ENCODE peak calls at places on chromosomes 6 and 20, in ten cellular contexts. N is left lung, W is transverse colon, A is fibroblast of pulmonary artery, H is WERI-Rb-1, Z is SK-N-SH, V is OCI-LY7, O is fibroblast of lung, M is mammary epithelial cell, J is left ventricle myocardium inferior. B is an unnamed sample.

GRCh38 chr6:133350928-133351327 is 109.8 kb downstream of the EYA4 start:
- DNase-seq in N (no peak), W (no peak), A (no peak), H (no peak), Z (no peak), V (no peak), O (no peak), M (no peak), J (no peak), B (no peak)

GRCh38 chr6:130625825-130626500 is 201.2 kb upstream of the SMLR1 start:
- DNase-seq in N (no peak), W (no peak), A (peak), H (no peak), Z (no peak), V (no peak), O (peak), M (no peak), J (no peak), B (peak)

GRCh38 chr6:32603888-32604287 is 14.2 kb upstream of the HLA-DRB1 start:
- DNase-seq in N (no peak), W (no peak), A (no peak), H (no peak), Z (no peak), V (no peak), O (no peak), M (no peak), J (no peak), B (no peak)

GRCh38 chr6:7243188-7243942 is 69.6 kb downstream of the SSR1 start:
- DNase-seq in N (no peak), W (peak), A (peak), H (peak), Z (peak), V (peak), O (peak), M (peak), J (no peak), B (peak)

GRCh38 chr6:148884461-148884860 is 137.6 kb downstream of the UST start:
- DNase-seq in N (no peak), W (no peak), A (no peak), H (no peak), Z (no peak), V (no peak), O (no peak), M (no peak), J (no peak), B (peak)

GRCh38 chr6:157853018-157853805 is 30.2 kb downstream of the SNX9 start:
- DNase-seq in N (no peak), W (no peak), A (peak), H (no peak), Z (no peak), V (no peak), O (no peak), M (no peak), J (no peak), B (no peak)

GRCh38 chr6:36028088-36028886 is 679 bp downstream of the MAPK14 start:
- DNase-seq in N (peak), W (peak), A (no peak), H (peak), Z (peak), V (peak), O (peak), M (peak), J (peak), B (peak)

GRCh38 chr6:170287371-170287876 is 3.5 kb downstream of the DLL1 start:
- DNase-seq in N (no peak), W (no peak), A (no peak), H (no peak), Z (no peak), V (no peak), O (no peak), M (no peak), J (no peak), B (no peak)

GRCh38 chr6:115643762-115644161 is 416.9 kb downstream of the FRK start:
- DNase-seq in N (no peak), W (no peak), A (peak), H (no peak), Z (no peak), V (no peak), O (peak), M (peak), J (no peak), B (no peak)

GRCh38 chr6:110355727-110356126 is 2.4 kb downstream of the METTL24 start:
- DNase-seq in N (no peak), W (no peak), A (no peak), H (no peak), Z (no peak), V (no peak), O (no peak), M (no peak), J (no peak), B (no peak)

GRCh38 chr6:31053873-31054272 is 43.6 kb downstream of the MUC22 start:
- DNase-seq in N (no peak), W (no peak), A (no peak), H (no peak), Z (no peak), V (no peak), O (no peak), M (no peak), J (peak), B (no peak)

GRCh38 chr6:111806561-111807497 is 66.4 kb downstream of the FYN start:
- DNase-seq in N (no peak), W (no peak), A (no peak), H (no peak), Z (no peak), V (no peak), O (no peak), M (peak), J (no peak), B (no peak)

GRCh38 chr6:195861-196360 is 96.4 kb upstream of the DUSP22 start:
- DNase-seq in N (no peak), W (no peak), A (peak), H (no peak), Z (no peak), V (no peak), O (peak), M (no peak), J (peak), B (no peak)

GRCh38 chr6:158086054-158086705 is 81.9 kb downstream of the SERAC1 start:
- DNase-seq in N (no peak), W (no peak), A (peak), H (no peak), Z (no peak), V (no peak), O (peak), M (no peak), J (no peak), B (peak)

GRCh38 chr20:19784511-19785172 is 26.6 kb downstream of the RIN2 start:
- DNase-seq in N (peak), W (peak), A (peak), H (peak), Z (peak), V (peak), O (peak), M (peak), J (peak), B (peak)

GRCh38 chr6:76671751-76672150 is 599.3 kb upstream of the IMPG1 start:
- DNase-seq in N (no peak), W (no peak), A (peak), H (no peak), Z (no peak), V (no peak), O (no peak), M (no peak), J (no peak), B (no peak)

GRCh38 chr20:31587545-31588389 is 17.3 kb upstream of the ID1 start:
- DNase-seq in N (peak), W (peak), A (peak), H (no peak), Z (peak), V (no peak), O (peak), M (peak), J (peak), B (no peak)

GRCh38 chr6:152070556-152070955 is 263.1 kb downstream of the ESR1 start:
- DNase-seq in N (no peak), W (no peak), A (no peak), H (no peak), Z (no peak), V (no peak), O (no peak), M (no peak), J (no peak), B (no peak)

GRCh38 chr20:38447251-38447661 is 12.1 kb upstream of the SNHG17 start:
- DNase-seq in N (no peak), W (peak), A (no peak), H (no peak), Z (peak), V (no peak), O (no peak), M (no peak), J (no peak), B (no peak)

GRCh38 chr20:48025061-48025515 is 239.8 kb upstream of the SULF2 start:
- DNase-seq in N (no peak), W (no peak), A (peak), H (peak), Z (peak), V (peak), O (peak), M (peak), J (no peak), B (peak)

GRCh38 chr20:18524646-18525045 is 16.9 kb downstream of the SEC23B start:
- DNase-seq in N (no peak), W (no peak), A (peak), H (no peak), Z (no peak), V (no peak), O (peak), M (peak), J (no peak), B (no peak)

GRCh38 chr6:150212745-150213144 is 69.9 kb downstream of the PPP1R14C start:
- DNase-seq in N (no peak), W (no peak), A (no peak), H (no peak), Z (no peak), V (peak), O (no peak), M (no peak), J (no peak), B (no peak)

GRCh38 chr6:32154514-32155161 is 697 bp downstream of the PPT2 start:
- DNase-seq in N (peak), W (peak), A (peak), H (peak), Z (peak), V (peak), O (peak), M (peak), J (peak), B (peak)

GRCh38 chr20:48697845-48698491 is 129.8 kb downstream of the PREX1 start:
- DNase-seq in N (peak), W (peak), A (peak), H (no peak), Z (peak), V (no peak), O (peak), M (peak), J (peak), B (no peak)

GRCh38 chr6:397056-397455 is 5.5 kb downstream of the IRF4 start:
- DNase-seq in N (no peak), W (no peak), A (no peak), H (no peak), Z (no peak), V (no peak), O (no peak), M (no peak), J (no peak), B (no peak)

GRCh38 chr6:36127462-36128016 is 2.8 kb upstream of the MAPK13 start:
- DNase-seq in N (peak), W (no peak), A (peak), H (peak), Z (no peak), V (no peak), O (peak), M (peak), J (no peak), B (no peak)

GRCh38 chr6:41426438-41426851 is 91.0 kb downstream of the NCR2 start:
- DNase-seq in N (no peak), W (no peak), A (no peak), H (no peak), Z (no peak), V (peak), O (no peak), M (no peak), J (no peak), B (peak)

GRCh38 chr6:41428995-41429417 is 93.6 kb downstream of the NCR2 start:
- DNase-seq in N (no peak), W (peak), A (peak), H (no peak), Z (no peak), V (no peak), O (peak), M (peak), J (peak), B (no peak)

GRCh38 chr6:163526356-163526755 is 111.8 kb downstream of the QKI start:
- DNase-seq in N (no peak), W (no peak), A (no peak), H (no peak), Z (no peak), V (no peak), O (no peak), M (no peak), J (no peak), B (no peak)

GRCh38 chr20:2955257-2955950 is 82.1 kb downstream of the PTPRA start:
- DNase-seq in N (no peak), W (no peak), A (no peak), H (no peak), Z (no peak), V (no peak), O (no peak), M (no peak), J (no peak), B (peak)

GRCh38 chr6:134415681-134416080 is 97.8 kb upstream of the SGK1 start:
- DNase-seq in N (no peak), W (no peak), A (no peak), H (no peak), Z (no peak), V (no peak), O (no peak), M (no peak), J (no peak), B (no peak)

GRCh38 chr6:72748759-72749158 is 126.9 kb downstream of the KCNQ5 start:
- DNase-seq in N (no peak), W (no peak), A (peak), H (no peak), Z (no peak), V (no peak), O (peak), M (peak), J (no peak), B (peak)

GRCh38 chr6:63677282-63677681 is 41.7 kb downstream of the PHF3 start:
- DNase-seq in N (no peak), W (no peak), A (peak), H (no peak), Z (no peak), V (no peak), O (peak), M (no peak), J (no peak), B (no peak)

GRCh38 chr6:134637847-134638438 is 312.0 kb downstream of the ALDH8A1 start:
- DNase-seq in N (no peak), W (no peak), A (no peak), H (no peak), Z (no peak), V (no peak), O (no peak), M (no peak), J (no peak), B (no peak)

GRCh38 chr6:76612818-76613452 is 540.5 kb upstream of the IMPG1 start:
- DNase-seq in N (no peak), W (no peak), A (no peak), H (no peak), Z (no peak), V (no peak), O (no peak), M (no peak), J (no peak), B (no peak)

GRCh38 chr6:170438402-170438753 is 114.7 kb downstream of the PSMB1 start:
- DNase-seq in N (peak), W (peak), A (peak), H (peak), Z (peak), V (peak), O (peak), M (peak), J (peak), B (peak)

GRCh38 chr6:141077355-141078333 is 1055.1 kb upstream of the GJE1 start:
- DNase-seq in N (no peak), W (no peak), A (peak), H (peak), Z (peak), V (peak), O (no peak), M (peak), J (no peak), B (peak)
- TF ChIP-seq CTCF in N (no peak), W (no peak), A (peak), H (peak), Z (peak), V (peak), O (no peak), M (peak), J (peak), B (peak)

GRCh38 chr20:57390604-57391438 is at the start of gene RBM38:
- DNase-seq in N (peak), W (peak), A (peak), H (peak), Z (peak), V (peak), O (peak), M (peak), J (peak), B (peak)

GRCh38 chr20:57387463-57387862 is 3.7 kb upstream of the RBM38 start:
- DNase-seq in N (peak), W (no peak), A (no peak), H (no peak), Z (no peak), V (no peak), O (no peak), M (no peak), J (no peak), B (no peak)

GRCh38 chr20:57387945-57388351 is 3.2 kb upstream of the RBM38 start:
- DNase-seq in N (peak), W (no peak), A (no peak), H (no peak), Z (no peak), V (no peak), O (no peak), M (no peak), J (no peak), B (no peak)

GRCh38 chr20:57389695-57390603 is 1.2 kb upstream of the RBM38 start:
- DNase-seq in N (peak), W (peak), A (no peak), H (no peak), Z (no peak), V (no peak), O (no peak), M (no peak), J (no peak), B (peak)

DNA sequence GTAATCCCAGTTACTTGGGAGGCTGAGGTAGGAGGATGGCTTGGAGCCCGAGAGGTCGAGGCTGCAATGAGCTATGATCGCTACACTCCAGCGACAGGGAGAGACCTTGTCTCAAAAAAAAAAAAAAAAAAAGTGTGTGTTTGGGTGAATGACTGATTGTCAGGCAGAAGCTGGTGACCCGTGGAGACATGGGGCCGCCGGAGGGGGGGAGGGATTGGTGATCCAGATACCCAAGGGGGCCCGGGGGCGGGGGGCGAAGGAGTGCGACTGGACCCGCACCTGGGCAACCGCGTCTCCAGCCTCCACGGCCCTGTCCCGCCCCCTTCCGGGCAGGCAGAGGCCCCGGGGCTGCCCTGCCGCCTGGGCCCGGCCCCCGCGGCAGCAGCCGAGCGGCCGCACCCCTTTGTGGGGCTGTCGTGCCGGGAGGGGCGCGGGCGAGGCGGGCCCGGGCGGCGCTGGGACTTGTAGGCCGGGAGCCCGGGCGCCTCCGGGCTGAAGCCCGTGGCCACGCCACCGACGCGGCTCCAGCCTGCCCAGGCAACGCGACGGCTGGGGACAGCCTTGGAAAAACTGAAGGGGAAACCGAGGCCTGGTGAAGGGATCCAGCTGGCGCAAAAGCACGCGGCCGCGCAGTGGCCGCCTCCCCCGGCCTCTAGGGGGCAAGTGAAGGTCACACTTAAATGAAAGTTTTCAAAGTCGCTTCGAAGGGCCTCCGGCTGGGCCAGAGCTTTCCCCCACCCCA is 2.1 kb upstream of the RBM38 start:
- DNase-seq in N (peak), W (peak), A (peak), H (no peak), Z (no peak), V (peak), O (peak), M (peak), J (peak), B (peak)
- H3K4me3 ChIP-seq in N (peak), W (peak), A (peak), H (no peak), Z (no peak), V (peak), O (no peak), M (no peak), J (peak), B (peak)

GRCh38 chr6:51349866-51350265 is 531.2 kb downstream of the TFAP2B start:
- DNase-seq in N (no peak), W (peak), A (no peak), H (no peak), Z (no peak), V (no peak), O (no peak), M (peak), J (no peak), B (no peak)

GRCh38 chr6:51352506-51353029 is 533.9 kb downstream of the TFAP2B start:
- DNase-seq in N (no peak), W (no peak), A (no peak), H (no peak), Z (no peak), V (no peak), O (no peak), M (no peak), J (no peak), B (no peak)

GRCh38 chr6:51350308-51350904 is 531.7 kb downstream of the TFAP2B start:
- DNase-seq in N (no peak), W (no peak), A (no peak), H (no peak), Z (no peak), V (peak), O (no peak), M (no peak), J (no peak), B (peak)
- TF ChIP-seq CTCF in N (no peak), W (peak), A (no peak), H (peak), Z (peak), V (peak), O (no peak), M (peak), J (peak), B (peak)

GRCh38 chr6:46444772-46445454 is 46.3 kb downstream of the RCAN2 start:
- DNase-seq in N (no peak), W (no peak), A (no peak), H (no peak), Z (no peak), V (no peak), O (no peak), M (no peak), J (no peak), B (no peak)

GRCh38 chr6:46437671-46438221 is 53.5 kb downstream of the RCAN2 start:
- DNase-seq in N (no peak), W (no peak), A (no peak), H (no peak), Z (no peak), V (no peak), O (peak), M (no peak), J (no peak), B (no peak)

GRCh38 chr6:46440133-46440532 is 51.1 kb downstream of the RCAN2 start:
- DNase-seq in N (no peak), W (no peak), A (peak), H (no peak), Z (no peak), V (no peak), O (peak), M (no peak), J (no peak), B (no peak)

GRCh38 chr6:46438245-46438644 is 53.0 kb downstream of the RCAN2 start:
- DNase-seq in N (no peak), W (no peak), A (no peak), H (no peak), Z (no peak), V (no peak), O (no peak), M (no peak), J (no peak), B (no peak)

DNA sequence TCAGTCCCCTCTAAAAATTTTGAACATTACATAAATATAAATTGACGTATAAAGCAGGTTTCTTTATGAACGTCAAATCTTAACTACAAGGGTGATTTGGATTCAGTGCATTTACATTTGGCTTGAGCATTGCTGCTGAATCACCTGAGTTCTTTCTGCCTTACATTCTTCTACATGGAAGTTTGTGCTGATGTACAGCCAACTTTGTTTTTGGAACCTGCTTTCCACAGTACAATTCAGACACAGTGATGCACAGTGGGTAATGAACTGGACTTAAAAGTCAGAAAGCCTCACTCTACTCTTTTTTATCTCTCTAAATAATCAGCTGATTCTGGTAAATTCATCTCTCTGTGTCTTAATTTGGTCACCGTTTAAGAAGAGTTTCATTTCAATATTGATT is 47.6 kb downstream of the RCAN2 start:
- DNase-seq in N (no peak), W (no peak), A (no peak), H (no peak), Z (no peak), V (no peak), O (no peak), M (no peak), J (no peak), B (no peak)
- H3K4me3 ChIP-seq in N (no peak), W (no peak), A (no peak), H (no peak), Z (no peak), V (no peak), O (no peak), M (no peak), J (peak), B (no peak)